ENCODE peak calls at places on chromosomes 11 and 22, in seven cellular contexts. One of them, this sample, is unnamed.

GRCh38 chr11:100354736-100355135 is 332.4 kb upstream of the ARHGAP42 start:
- DNase-seq in stimulated activated CD4-positive, alpha-beta T cell treated with anti-CD3 and anti-CD28 coated beads, Interleukin-4, amount 100 ng/mL, for 1 hour: no peak
- DNase-seq in H54: no peak
- DNase-seq in NCI-H774: no peak
- DNase-seq in A172: no peak
- DNase-seq in HTR-8/SVneo: no peak
- DNase-seq in HFF-Myc: no peak
- DNase-seq in this sample: peak

GRCh38 chr11:86818466-86819282 is 18.3 kb downstream of the PRSS23 start:
- DNase-seq in stimulated activated CD4-positive, alpha-beta T cell treated with anti-CD3 and anti-CD28 coated beads, Interleukin-4, amount 100 ng/mL, for 1 hour: no peak
- DNase-seq in H54: no peak
- DNase-seq in NCI-H774: peak
- DNase-seq in A172: peak
- DNase-seq in HTR-8/SVneo: peak
- DNase-seq in HFF-Myc: peak
- DNase-seq in this sample: peak

GRCh38 chr11:26790738-26791137 is 68.9 kb upstream of the SLC5A12 start:
- DNase-seq in stimulated activated CD4-positive, alpha-beta T cell treated with anti-CD3 and anti-CD28 coated beads, Interleukin-4, amount 100 ng/mL, for 1 hour: no peak
- DNase-seq in H54: no peak
- DNase-seq in NCI-H774: no peak
- DNase-seq in A172: no peak
- DNase-seq in HTR-8/SVneo: no peak
- DNase-seq in HFF-Myc: no peak
- DNase-seq in this sample: no peak

GRCh38 chr22:19376247-19376646 is 55.3 kb downstream of the HIRA start:
- DNase-seq in stimulated activated CD4-positive, alpha-beta T cell treated with anti-CD3 and anti-CD28 coated beads, Interleukin-4, amount 100 ng/mL, for 1 hour: no peak
- DNase-seq in H54: no peak
- DNase-seq in NCI-H774: no peak
- DNase-seq in A172: no peak
- DNase-seq in HTR-8/SVneo: no peak
- DNase-seq in HFF-Myc: no peak
- DNase-seq in this sample: no peak

GRCh38 chr11:8387141-8387540 is 123.5 kb upstream of the LMO1 start:
- DNase-seq in stimulated activated CD4-positive, alpha-beta T cell treated with anti-CD3 and anti-CD28 coated beads, Interleukin-4, amount 100 ng/mL, for 1 hour: no peak
- DNase-seq in H54: no peak
- DNase-seq in NCI-H774: no peak
- DNase-seq in A172: no peak
- DNase-seq in HTR-8/SVneo: no peak
- DNase-seq in HFF-Myc: no peak
- DNase-seq in this sample: no peak

GRCh38 chr11:59918494-59918893 is 19.7 kb upstream of the OOSP1 start:
- DNase-seq in stimulated activated CD4-positive, alpha-beta T cell treated with anti-CD3 and anti-CD28 coated beads, Interleukin-4, amount 100 ng/mL, for 1 hour: no peak
- DNase-seq in H54: no peak
- DNase-seq in NCI-H774: no peak
- DNase-seq in A172: peak
- DNase-seq in HTR-8/SVneo: no peak
- DNase-seq in HFF-Myc: no peak
- DNase-seq in this sample: no peak

GRCh38 chr22:28923826-28924732 is 40.7 kb downstream of the ZNRF3 start:
- DNase-seq in stimulated activated CD4-positive, alpha-beta T cell treated with anti-CD3 and anti-CD28 coated beads, Interleukin-4, amount 100 ng/mL, for 1 hour: no peak
- DNase-seq in H54: no peak
- DNase-seq in NCI-H774: peak
- DNase-seq in A172: no peak
- DNase-seq in HTR-8/SVneo: no peak
- DNase-seq in HFF-Myc: no peak
- DNase-seq in this sample: no peak

GRCh38 chr11:131914299-131914902 is 544.0 kb downstream of the NTM start:
- DNase-seq in stimulated activated CD4-positive, alpha-beta T cell treated with anti-CD3 and anti-CD28 coated beads, Interleukin-4, amount 100 ng/mL, for 1 hour: no peak
- DNase-seq in H54: no peak
- DNase-seq in NCI-H774: no peak
- DNase-seq in A172: no peak
- DNase-seq in HTR-8/SVneo: peak
- DNase-seq in HFF-Myc: no peak
- DNase-seq in this sample: peak

GRCh38 chr11:16607675-16608644 is 130.5 kb upstream of the C11orf58 start:
- DNase-seq in stimulated activated CD4-positive, alpha-beta T cell treated with anti-CD3 and anti-CD28 coated beads, Interleukin-4, amount 100 ng/mL, for 1 hour: no peak
- DNase-seq in H54: no peak
- DNase-seq in NCI-H774: peak
- DNase-seq in A172: no peak
- DNase-seq in HTR-8/SVneo: no peak
- DNase-seq in HFF-Myc: no peak
- DNase-seq in this sample: peak

GRCh38 chr22:25105817-25106650 is 93.6 kb upstream of the CRYBB3 start:
- DNase-seq in stimulated activated CD4-positive, alpha-beta T cell treated with anti-CD3 and anti-CD28 coated beads, Interleukin-4, amount 100 ng/mL, for 1 hour: no peak
- DNase-seq in H54: no peak
- DNase-seq in NCI-H774: no peak
- DNase-seq in A172: no peak
- DNase-seq in HTR-8/SVneo: no peak
- DNase-seq in HFF-Myc: no peak
- DNase-seq in this sample: no peak

GRCh38 chr11:7536102-7536501 is 22.3 kb downstream of the PPFIBP2 start:
- DNase-seq in stimulated activated CD4-positive, alpha-beta T cell treated with anti-CD3 and anti-CD28 coated beads, Interleukin-4, amount 100 ng/mL, for 1 hour: peak
- DNase-seq in H54: no peak
- DNase-seq in NCI-H774: no peak
- DNase-seq in A172: no peak
- DNase-seq in HTR-8/SVneo: no peak
- DNase-seq in HFF-Myc: no peak
- DNase-seq in this sample: no peak

GRCh38 chr11:39346043-39346442 is 2113.4 kb downstream of the LRRC4C start:
- DNase-seq in stimulated activated CD4-positive, alpha-beta T cell treated with anti-CD3 and anti-CD28 coated beads, Interleukin-4, amount 100 ng/mL, for 1 hour: no peak
- DNase-seq in H54: no peak
- DNase-seq in NCI-H774: no peak
- DNase-seq in A172: no peak
- DNase-seq in HTR-8/SVneo: no peak
- DNase-seq in HFF-Myc: no peak
- DNase-seq in this sample: no peak

GRCh38 chr22:48517039-48518030 is 1310.3 kb downstream of the BRD1 start:
- DNase-seq in stimulated activated CD4-positive, alpha-beta T cell treated with anti-CD3 and anti-CD28 coated beads, Interleukin-4, amount 100 ng/mL, for 1 hour: no peak
- DNase-seq in H54: no peak
- DNase-seq in NCI-H774: no peak
- DNase-seq in A172: no peak
- DNase-seq in HTR-8/SVneo: no peak
- DNase-seq in HFF-Myc: no peak
- DNase-seq in this sample: no peak

GRCh38 chr11:37124384-37124783 is 526.3 kb upstream of the RAG2 start:
- DNase-seq in stimulated activated CD4-positive, alpha-beta T cell treated with anti-CD3 and anti-CD28 coated beads, Interleukin-4, amount 100 ng/mL, for 1 hour: no peak
- DNase-seq in H54: no peak
- DNase-seq in NCI-H774: no peak
- DNase-seq in A172: no peak
- DNase-seq in HTR-8/SVneo: no peak
- DNase-seq in HFF-Myc: no peak
- DNase-seq in this sample: no peak

GRCh38 chr11:32307449-32307848 is 127.9 kb downstream of the WT1 start:
- DNase-seq in stimulated activated CD4-positive, alpha-beta T cell treated with anti-CD3 and anti-CD28 coated beads, Interleukin-4, amount 100 ng/mL, for 1 hour: no peak
- DNase-seq in H54: no peak
- DNase-seq in NCI-H774: no peak
- DNase-seq in A172: no peak
- DNase-seq in HTR-8/SVneo: no peak
- DNase-seq in HFF-Myc: no peak
- DNase-seq in this sample: no peak

GRCh38 chr11:5521540-5521939 is 5.0 kb upstream of the UBQLNL start:
- DNase-seq in stimulated activated CD4-positive, alpha-beta T cell treated with anti-CD3 and anti-CD28 coated beads, Interleukin-4, amount 100 ng/mL, for 1 hour: no peak
- DNase-seq in H54: peak
- DNase-seq in NCI-H774: no peak
- DNase-seq in A172: no peak
- DNase-seq in HTR-8/SVneo: no peak
- DNase-seq in HFF-Myc: no peak
- DNase-seq in this sample: no peak

GRCh38 chr11:72263363-72263762 is 19.4 kb upstream of the PHOX2A start:
- DNase-seq in stimulated activated CD4-positive, alpha-beta T cell treated with anti-CD3 and anti-CD28 coated beads, Interleukin-4, amount 100 ng/mL, for 1 hour: no peak
- DNase-seq in H54: no peak
- DNase-seq in NCI-H774: no peak
- DNase-seq in A172: peak
- DNase-seq in HTR-8/SVneo: no peak
- DNase-seq in HFF-Myc: no peak
- DNase-seq in this sample: no peak

GRCh38 chr11:99739464-99740089 is 718.8 kb downstream of the CNTN5 start:
- DNase-seq in stimulated activated CD4-positive, alpha-beta T cell treated with anti-CD3 and anti-CD28 coated beads, Interleukin-4, amount 100 ng/mL, for 1 hour: no peak
- DNase-seq in H54: no peak
- DNase-seq in NCI-H774: no peak
- DNase-seq in A172: peak
- DNase-seq in HTR-8/SVneo: peak
- DNase-seq in HFF-Myc: no peak
- DNase-seq in this sample: peak

GRCh38 chr22:45686842-45687241 is 15.2 kb downstream of the ATXN10 start:
- DNase-seq in stimulated activated CD4-positive, alpha-beta T cell treated with anti-CD3 and anti-CD28 coated beads, Interleukin-4, amount 100 ng/mL, for 1 hour: no peak
- DNase-seq in H54: no peak
- DNase-seq in NCI-H774: no peak
- DNase-seq in A172: no peak
- DNase-seq in HTR-8/SVneo: no peak
- DNase-seq in HFF-Myc: no peak
- DNase-seq in this sample: no peak